ENCODE peak calls at places on chromosomes 6 and 20, in seven cellular contexts. X is IMR-90, H is H9, G is mesendoderm, D is H1, B is neuronal stem cell, Y is trophoblast cell. S is an unnamed sample.

GRCh38 chr6:163780993-163781392 is 366.5 kb downstream of the QKI start:
- DNase-seq in B (peak), X (peak), D (no peak), Y (no peak), H (peak), G (no peak), S (no peak)

GRCh38 chr6:5723905-5724691 is 282.6 kb downstream of the NRN1 start:
- DNase-seq in D (no peak), B (no peak), X (no peak), G (no peak), H (no peak), Y (peak), S (no peak)

GRCh38 chr6:37503486-37503980 is 3.8 kb upstream of the CCDC167 start:
- DNase-seq in Y (no peak), G (no peak), D (no peak), B (no peak), X (no peak), H (no peak), S (no peak)

GRCh38 chr6:9173229-9173628 is 737.9 kb upstream of the SLC35B3 start:
- DNase-seq in B (no peak), Y (no peak), H (no peak), X (no peak), D (no peak), G (peak), S (no peak)

GRCh38 chr20:19761853-19762252 is 3.8 kb downstream of the RIN2 start:
- DNase-seq in G (no peak), B (no peak), D (no peak), X (no peak), Y (no peak), H (no peak), S (no peak)

GRCh38 chr6:34657037-34657306 is 39.6 kb downstream of the ILRUN start:
- DNase-seq in H (no peak), B (no peak), X (no peak), G (no peak), Y (no peak), D (no peak), S (no peak)

GRCh38 chr6:57303931-57304681 is 13.3 kb upstream of the PRIM2 start:
- DNase-seq in H (no peak), G (no peak), B (no peak), D (no peak), X (no peak), Y (no peak), S (peak)

GRCh38 chr20:54062812-54063280 is 7.5 kb downstream of the BCAS1 start:
- DNase-seq in D (no peak), G (peak), Y (no peak), B (peak), X (peak), H (no peak), S (peak)

GRCh38 chr6:111846511-111847409 is 26.5 kb downstream of the FYN start:
- DNase-seq in B (no peak), G (no peak), H (no peak), X (no peak), D (no peak), Y (no peak), S (no peak)

GRCh38 chr20:22805219-22805618 is 220.8 kb upstream of the FOXA2 start:
- DNase-seq in D (no peak), B (no peak), G (peak), Y (peak), H (peak), X (peak), S (peak)

GRCh38 chr6:154289818-154290508 is 66.6 kb downstream of the IPCEF1 start:
- DNase-seq in B (no peak), X (no peak), Y (no peak), D (no peak), H (no peak), G (peak), S (no peak)

GRCh38 chr6:21769405-21769851 is 175.9 kb downstream of the SOX4 start:
- DNase-seq in D (no peak), X (peak), G (peak), B (peak), Y (no peak), H (peak), S (peak)

GRCh38 chr6:53058388-53058890 is 6.8 kb upstream of the FBXO9 start:
- DNase-seq in D (no peak), B (no peak), H (no peak), Y (no peak), X (no peak), G (no peak), S (no peak)

GRCh38 chr6:52642381-52642780 is 28.5 kb upstream of the TMEM14A start:
- DNase-seq in H (no peak), Y (no peak), G (no peak), B (no peak), X (no peak), D (no peak), S (no peak)

GRCh38 chr6:87095056-87095527 is at the start of gene CGA:
- DNase-seq in G (peak), Y (peak), X (no peak), H (no peak), D (no peak), B (no peak), S (no peak)

GRCh38 chr6:89350281-89351037 is 2.1 kb downstream of the UBE2J1 start:
- DNase-seq in X (no peak), B (no peak), G (no peak), H (no peak), D (no peak), Y (peak), S (peak)

GRCh38 chr6:19605624-19606023 is 231.5 kb upstream of the ID4 start:
- DNase-seq in B (peak), H (no peak), G (no peak), D (no peak), X (no peak), Y (no peak), S (no peak)

GRCh38 chr6:9520417-9521151 is 894.3 kb downstream of the TFAP2A start:
- DNase-seq in G (no peak), H (no peak), D (no peak), B (no peak), X (peak), Y (no peak), S (peak)

GRCh38 chr20:35319206-35320197 is 27.3 kb upstream of the FAM83C start:
- DNase-seq in G (peak), H (no peak), X (peak), B (no peak), Y (no peak), D (no peak), S (peak)

GRCh38 chr20:13260620-13261279 is 39.7 kb downstream of the ISM1 start:
- DNase-seq in G (no peak), B (no peak), D (no peak), H (no peak), Y (no peak), X (no peak), S (no peak)

GRCh38 chr6:170129691-170130171 is 161.1 kb downstream of the DLL1 start:
- DNase-seq in B (no peak), Y (peak), H (no peak), D (peak), X (no peak), G (no peak), S (no peak)

GRCh38 chr20:9920908-9921307 is 82.0 kb upstream of the PAK5 start:
- DNase-seq in H (no peak), X (no peak), D (no peak), G (no peak), B (no peak), Y (no peak), S (no peak)

GRCh38 chr6:111972714-111973678 is 80.9 kb upstream of the CCN6 start:
- DNase-seq in H (no peak), Y (peak), D (no peak), X (peak), B (no peak), G (peak), S (peak)

GRCh38 chr6:7784706-7785105 is 58.8 kb downstream of the BMP6 start:
- DNase-seq in X (no peak), H (no peak), B (no peak), D (no peak), G (no peak), Y (no peak), S (no peak)

GRCh38 chr6:44386364-44386928 is 1.1 kb upstream of the CDC5L start:
- DNase-seq in D (no peak), B (no peak), G (no peak), Y (no peak), X (no peak), H (no peak), S (no peak)

GRCh38 chr6:138087549-138087948 is 19.7 kb downstream of the PERP start:
- DNase-seq in B (no peak), X (no peak), D (no peak), H (no peak), G (peak), Y (peak), S (peak)

GRCh38 chr6:149563203-149563927 is 2.8 kb upstream of the GINM1 start:
- DNase-seq in D (no peak), H (no peak), X (peak), B (no peak), Y (peak), G (no peak), S (peak)

GRCh38 chr6:37210313-37210898 is 40.5 kb downstream of the PIM1 start:
- DNase-seq in G (peak), H (peak), X (peak), D (peak), B (peak), Y (peak), S (peak)

GRCh38 chr20:22572023-22572422 is 12.3 kb downstream of the FOXA2 start:
- DNase-seq in H (no peak), B (no peak), Y (no peak), X (no peak), G (no peak), D (no peak), S (no peak)

GRCh38 chr6:4396032-4396431 is 260.7 kb upstream of the ECI2 start:
- DNase-seq in B (no peak), H (no peak), D (no peak), Y (no peak), X (peak), G (no peak), S (no peak)

GRCh38 chr6:36592221-36592655 is 1.9 kb upstream of the SRSF3 start:
- DNase-seq in X (no peak), B (no peak), Y (no peak), D (no peak), G (no peak), H (no peak), S (no peak)

GRCh38 chr20:21189761-21190523 is 64.1 kb downstream of the KIZ start:
- DNase-seq in G (peak), H (peak), Y (no peak), X (no peak), D (peak), B (peak), S (no peak)

GRCh38 chr20:57210054-57210910 is 56.2 kb downstream of the BMP7 start:
- DNase-seq in B (no peak), Y (no peak), D (no peak), X (no peak), H (no peak), G (no peak), S (no peak)

GRCh38 chr20:53609501-53610445 is 16.1 kb upstream of the ZNF217 start:
- DNase-seq in B (no peak), D (peak), G (peak), Y (no peak), X (peak), H (no peak), S (peak)

GRCh38 chr6:139250296-139251274 is 41.2 kb downstream of the TXLNB start:
- DNase-seq in X (peak), G (peak), Y (peak), D (peak), B (peak), H (peak), S (peak)

GRCh38 chr6:169642455-169642854 is 59.4 kb downstream of the WDR27 start:
- DNase-seq in G (no peak), D (no peak), X (no peak), H (peak), B (no peak), Y (no peak), S (no peak)

GRCh38 chr6:96675617-96676016 is 112.7 kb downstream of the FHL5 start:
- DNase-seq in Y (no peak), G (no peak), B (no peak), H (no peak), D (no peak), X (no peak), S (no peak)

GRCh38 chr6:80523029-80523428 is 416.6 kb downstream of the BCKDHB start:
- DNase-seq in H (no peak), Y (no peak), D (no peak), B (no peak), G (no peak), X (no peak), S (no peak)

GRCh38 chr6:2492686-2493523 is 247.5 kb upstream of the GMDS start:
- DNase-seq in H (no peak), D (no peak), G (no peak), X (no peak), Y (no peak), B (no peak), S (no peak)
- H2AK5ac ChIP-seq in H (no peak), D (no peak), G (no peak), X (no peak), Y (no peak), B (no peak), S (no peak)

GRCh38 chr6:105814745-105815536 is 271.2 kb upstream of the PRDM1 start:
- DNase-seq in X (no peak), B (no peak), H (no peak), G (peak), D (no peak), Y (no peak), S (no peak)
- H4K8ac ChIP-seq in X (no peak), B (no peak), H (no peak), G (no peak), D (no peak), Y (no peak), S (no peak)

GRCh38 chr6:46366190-46366900 is 124.9 kb downstream of the RCAN2 start:
- DNase-seq in H (no peak), X (no peak), B (no peak), D (no peak), G (peak), Y (peak), S (no peak)
- H2AK5ac ChIP-seq in H (no peak), X (no peak), B (no peak), D (no peak), G (no peak), Y (no peak), S (no peak)

GRCh38 chr6:134750669-134751068 is 199.2 kb downstream of the ALDH8A1 start:
- DNase-seq in B (no peak), X (peak), G (no peak), Y (no peak), H (no peak), D (no peak), S (peak)
- H4K8ac ChIP-seq in B (no peak), X (no peak), G (no peak), Y (no peak), H (no peak), D (no peak), S (no peak)

GRCh38 chr6:118719351-118720124 is 68.1 kb upstream of the CEP85L start:
- DNase-seq in Y (no peak), H (no peak), G (no peak), B (no peak), D (no peak), X (no peak), S (no peak)

GRCh38 chr6:118718903-118719302 is 67.5 kb upstream of the CEP85L start:
- DNase-seq in D (no peak), G (no peak), B (no peak), X (no peak), Y (no peak), H (no peak), S (no peak)

GRCh38 chr6:118715371-118715770 is 64.0 kb upstream of the CEP85L start:
- DNase-seq in G (no peak), H (no peak), X (no peak), B (no peak), D (no peak), Y (no peak), S (no peak)

GRCh38 chr6:118720125-118720473 is 68.7 kb upstream of the CEP85L start:
- DNase-seq in Y (no peak), D (no peak), B (no peak), G (no peak), H (no peak), X (no peak), S (no peak)

DNA sequence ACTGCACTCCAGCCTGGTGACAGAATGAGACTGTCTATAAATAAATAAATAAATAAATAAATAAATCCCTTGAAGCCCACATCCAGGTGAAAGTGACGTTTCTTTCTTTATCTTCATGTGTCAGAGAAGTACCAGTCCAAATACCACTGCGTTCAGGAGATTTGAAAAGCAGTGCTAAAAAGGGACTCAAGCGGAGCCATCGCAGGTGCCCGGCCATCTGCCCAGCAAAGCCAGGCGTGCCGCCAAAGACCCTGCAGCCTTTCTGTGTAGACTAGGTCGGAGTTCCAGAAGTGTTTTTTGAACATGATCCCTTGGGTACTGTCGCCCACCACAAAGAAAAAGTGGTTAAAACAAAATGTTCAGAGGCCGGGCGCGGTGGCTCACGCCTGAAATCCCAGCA is 65.7 kb upstream of the CEP85L start:
- DNase-seq in Y (no peak), D (no peak), B (no peak), X (no peak), G (no peak), H (no peak), S (no peak)
- H2AK5ac ChIP-seq in Y (no peak), D (no peak), B (no peak), X (no peak), G (no peak), H (no peak), S (no peak)

GRCh38 chr20:41037172-41037571 is 8.6 kb downstream of the TOP1 start:
- DNase-seq in Y (no peak), D (no peak), X (no peak), H (no peak), B (no peak), G (no peak), S (no peak)
- H4K8ac ChIP-seq in Y (no peak), D (no peak), X (no peak), H (no peak), B (no peak), G (no peak), S (no peak)

GRCh38 chr6:129604321-129604720 is 105.7 kb downstream of the ARHGAP18 start:
- DNase-seq in G (no peak), X (no peak), D (no peak), H (no peak), Y (no peak), B (no peak), S (no peak)

GRCh38 chr6:129607581-129608186 is 102.3 kb downstream of the ARHGAP18 start:
- DNase-seq in B (no peak), X (peak), D (no peak), H (no peak), G (no peak), Y (no peak), S (no peak)

GRCh38 chr6:129606664-129607063 is 103.3 kb downstream of the ARHGAP18 start:
- DNase-seq in G (no peak), Y (no peak), B (no peak), X (peak), H (no peak), D (no peak), S (no peak)

GRCh38 chr6:129605095-129605494 is 104.9 kb downstream of the ARHGAP18 start:
- DNase-seq in X (no peak), G (no peak), D (no peak), B (no peak), Y (no peak), H (no peak), S (no peak)

GRCh38 chr6:129605962-129606361 is 104.0 kb downstream of the ARHGAP18 start:
- DNase-seq in Y (no peak), B (no peak), H (no peak), G (no peak), X (no peak), D (no peak), S (no peak)
- H2AK5ac ChIP-seq in Y (no peak), B (no peak), H (no peak), G (no peak), X (peak), D (no peak), S (no peak)

GRCh38 chr6:157911786-157912185 is 69.9 kb upstream of the SYNJ2 start:
- DNase-seq in D (no peak), H (no peak), G (no peak), Y (no peak), X (no peak), B (no peak), S (no peak)

GRCh38 chr6:157908369-157909281 is 73.0 kb upstream of the SYNJ2 start:
- DNase-seq in X (no peak), D (no peak), Y (no peak), B (no peak), H (no peak), G (no peak), S (no peak)

GRCh38 chr6:157907651-157908050 is 74.0 kb upstream of the SYNJ2 start:
- DNase-seq in D (no peak), B (no peak), X (no peak), H (no peak), G (no peak), Y (no peak), S (no peak)

GRCh38 chr6:157911278-157911677 is 70.4 kb upstream of the SYNJ2 start:
- DNase-seq in B (no peak), G (no peak), X (no peak), D (no peak), H (no peak), Y (no peak), S (no peak)

GRCh38 chr6:157909282-157909664 is 72.4 kb upstream of the SYNJ2 start:
- DNase-seq in B (no peak), D (no peak), G (no peak), H (no peak), X (no peak), Y (no peak), S (no peak)
- H4K8ac ChIP-seq in B (no peak), D (no peak), G (no peak), H (no peak), X (no peak), Y (no peak), S (no peak)

GRCh38 chr20:32557284-32557683 is 27.8 kb downstream of the NOL4L start:
- DNase-seq in H (no peak), B (no peak), X (no peak), Y (no peak), D (no peak), G (no peak), S (no peak)
- H2AK5ac ChIP-seq in H (no peak), B (no peak), X (no peak), Y (no peak), D (no peak), G (no peak), S (no peak)

DNA sequence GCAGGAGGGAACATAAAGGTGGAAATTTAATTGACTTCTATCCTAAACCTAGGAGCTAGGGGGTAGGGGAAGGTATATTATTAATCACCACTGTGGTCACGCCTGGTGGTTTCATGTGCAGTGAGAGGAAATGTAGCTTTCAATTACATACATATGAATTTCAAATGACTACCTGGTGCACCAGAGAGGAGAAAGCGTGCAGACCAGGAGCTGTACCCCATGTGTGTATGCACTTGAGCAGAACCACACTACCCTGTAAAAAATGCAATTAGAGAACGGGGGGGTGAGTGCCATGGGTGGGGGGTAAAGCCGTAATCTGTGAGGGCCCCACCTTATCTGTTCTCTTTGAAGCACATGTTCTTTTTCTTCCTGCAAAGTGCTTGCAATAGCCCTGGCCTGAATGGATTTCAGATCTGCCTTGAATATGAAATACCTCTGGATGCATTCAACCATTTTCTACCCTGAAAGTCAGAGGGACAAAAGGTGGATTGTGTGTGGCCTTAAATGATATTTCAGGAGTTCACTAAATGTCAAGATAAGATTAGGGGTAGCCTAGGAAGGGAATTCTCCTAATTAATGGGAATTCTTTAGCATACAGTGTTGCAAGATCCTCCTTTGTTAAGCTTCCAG is 30.9 kb upstream of the EDN3 start:
- DNase-seq in Y (no peak), G (peak), B (no peak), H (no peak), X (no peak), D (no peak), S (no peak)
- H4K8ac ChIP-seq in Y (no peak), G (no peak), B (no peak), H (no peak), X (no peak), D (no peak), S (no peak)

S was measured in mesenchymal stem cell.